ENCODE peak calls at places on chromosomes 4 and X, in five cellular contexts. One of them, this sample, is unnamed.
A peak's percentile ranks its signal among the peaks of the same experiment; 100 is the strongest.

GRCh38 chr4:35503435-35503834 is 740.9 kb downstream of the ARAP2 start:
- DNase-seq in PC-3: no peak
- DNase-seq in heart right ventricle: no peak
- DNase-seq in bronchial epithelial cell: no peak
- DNase-seq in left ventricle myocardium inferior: no peak
- DNase-seq in this sample: no peak

GRCh38 chr4:152605641-152606304 is 69.9 kb upstream of the FBXW7 start:
- DNase-seq in PC-3: no peak
- DNase-seq in heart right ventricle: peak; percentile 6
- DNase-seq in bronchial epithelial cell: peak; percentile 23
- DNase-seq in left ventricle myocardium inferior: no peak
- DNase-seq in this sample: peak; percentile 36

GRCh38 chr4:187603093-187603395 is 392.5 kb upstream of the ZFP42 start:
- DNase-seq in PC-3: no peak
- DNase-seq in heart right ventricle: no peak
- DNase-seq in bronchial epithelial cell: no peak
- DNase-seq in left ventricle myocardium inferior: no peak
- DNase-seq in this sample: peak; percentile 64

GRCh38 chr4:52546449-52546848 is 112.7 kb downstream of the USP46 start:
- DNase-seq in PC-3: no peak
- DNase-seq in heart right ventricle: no peak
- DNase-seq in bronchial epithelial cell: no peak
- DNase-seq in left ventricle myocardium inferior: no peak
- DNase-seq in this sample: no peak

GRCh38 chrX:39582091-39582490 is 515.7 kb downstream of the BCOR start:
- DNase-seq in PC-3: peak; percentile 38
- DNase-seq in heart right ventricle: no peak
- DNase-seq in bronchial epithelial cell: peak; percentile 42
- DNase-seq in left ventricle myocardium inferior: no peak
- DNase-seq in this sample: no peak

GRCh38 chr4:187602339-187603092 is 393.1 kb upstream of the ZFP42 start:
- DNase-seq in PC-3: peak; percentile 58
- DNase-seq in heart right ventricle: no peak
- DNase-seq in bronchial epithelial cell: peak; percentile 86
- DNase-seq in left ventricle myocardium inferior: no peak
- DNase-seq in this sample: peak; percentile 67

GRCh38 chr4:36285784-36286480 is 4.5 kb downstream of the DTHD1 start:
- DNase-seq in PC-3: peak; percentile 67
- DNase-seq in heart right ventricle: no peak
- DNase-seq in bronchial epithelial cell: peak; percentile 96
- DNase-seq in left ventricle myocardium inferior: no peak
- DNase-seq in this sample: no peak

GRCh38 chr4:98864560-98864959 is 64.4 kb downstream of the EIF4E start:
- DNase-seq in PC-3: peak; percentile 77
- DNase-seq in heart right ventricle: no peak
- DNase-seq in bronchial epithelial cell: peak; percentile 75
- DNase-seq in left ventricle myocardium inferior: no peak
- DNase-seq in this sample: no peak

GRCh38 chrX:145817299-145817665 is 347 bp upstream of the SLITRK2 start:
- DNase-seq in PC-3: no peak
- DNase-seq in heart right ventricle: no peak
- DNase-seq in bronchial epithelial cell: no peak
- DNase-seq in left ventricle myocardium inferior: no peak
- DNase-seq in this sample: no peak

GRCh38 chr4:121668368-121669162 is 28.2 kb downstream of the ANXA5 start:
- DNase-seq in PC-3: peak; percentile 59
- DNase-seq in heart right ventricle: no peak
- DNase-seq in bronchial epithelial cell: peak; percentile 22
- DNase-seq in left ventricle myocardium inferior: no peak
- DNase-seq in this sample: peak; percentile 94

GRCh38 chr4:148737071-148737470 is 294.9 kb upstream of the NR3C2 start:
- DNase-seq in PC-3: no peak
- DNase-seq in heart right ventricle: no peak
- DNase-seq in bronchial epithelial cell: no peak
- DNase-seq in left ventricle myocardium inferior: no peak
- DNase-seq in this sample: no peak

GRCh38 chr4:31239886-31240285 is 519.7 kb downstream of the PCDH7 start:
- DNase-seq in PC-3: no peak
- DNase-seq in heart right ventricle: no peak
- DNase-seq in bronchial epithelial cell: no peak
- DNase-seq in left ventricle myocardium inferior: no peak
- DNase-seq in this sample: no peak

GRCh38 chr4:24433515-24434192 is 150.7 kb downstream of the DHX15 start:
- DNase-seq in PC-3: no peak
- DNase-seq in heart right ventricle: no peak
- DNase-seq in bronchial epithelial cell: no peak
- DNase-seq in left ventricle myocardium inferior: peak; percentile 20
- DNase-seq in this sample: no peak

GRCh38 chr4:123941306-123941705 is 544.7 kb downstream of the SPRY1 start:
- DNase-seq in PC-3: no peak
- DNase-seq in heart right ventricle: no peak
- DNase-seq in bronchial epithelial cell: peak; percentile 1
- DNase-seq in left ventricle myocardium inferior: no peak
- DNase-seq in this sample: peak; percentile 11

GRCh38 chr4:121195649-121196048 is 31.5 kb upstream of the TNIP3 start:
- DNase-seq in PC-3: no peak
- DNase-seq in heart right ventricle: no peak
- DNase-seq in bronchial epithelial cell: no peak
- DNase-seq in left ventricle myocardium inferior: no peak
- DNase-seq in this sample: no peak

GRCh38 chr4:169765845-169766244 is 8.1 kb upstream of the HPF1 start:
- DNase-seq in PC-3: no peak
- DNase-seq in heart right ventricle: no peak
- DNase-seq in bronchial epithelial cell: peak; percentile 17
- DNase-seq in left ventricle myocardium inferior: no peak
- DNase-seq in this sample: peak; percentile 14

GRCh38 chr4:56410247-56410646 is 23.0 kb upstream of the AASDH start:
- DNase-seq in PC-3: peak; percentile 100
- DNase-seq in heart right ventricle: peak; percentile 86
- DNase-seq in bronchial epithelial cell: peak; percentile 99
- DNase-seq in left ventricle myocardium inferior: no peak
- DNase-seq in this sample: peak; percentile 97

GRCh38 chr4:151117371-151117962 is 18.0 kb downstream of the RPS3A start:
- DNase-seq in PC-3: peak; percentile 72
- DNase-seq in heart right ventricle: peak; percentile 68
- DNase-seq in bronchial epithelial cell: peak; percentile 56
- DNase-seq in left ventricle myocardium inferior: peak; percentile 30
- DNase-seq in this sample: peak; percentile 71

GRCh38 chr4:14701896-14702295 is 300.4 kb upstream of the CPEB2 start:
- DNase-seq in PC-3: no peak
- DNase-seq in heart right ventricle: no peak
- DNase-seq in bronchial epithelial cell: no peak
- DNase-seq in left ventricle myocardium inferior: no peak
- DNase-seq in this sample: no peak

GRCh38 chr4:36004231-36004851 is 240.0 kb downstream of the ARAP2 start:
- DNase-seq in PC-3: peak; percentile 45
- DNase-seq in heart right ventricle: no peak
- DNase-seq in bronchial epithelial cell: peak; percentile 30
- DNase-seq in left ventricle myocardium inferior: no peak
- DNase-seq in this sample: no peak

GRCh38 chrX:11655282-11655985 is 10.3 kb downstream of the ARHGAP6 start:
- DNase-seq in PC-3: no peak
- DNase-seq in heart right ventricle: no peak
- DNase-seq in bronchial epithelial cell: peak; percentile 10
- DNase-seq in left ventricle myocardium inferior: no peak
- DNase-seq in this sample: no peak

GRCh38 chr4:121370729-121371325 is 10.0 kb downstream of the QRFPR start:
- DNase-seq in PC-3: peak; percentile 59
- DNase-seq in heart right ventricle: peak; percentile 55
- DNase-seq in bronchial epithelial cell: peak; percentile 39
- DNase-seq in left ventricle myocardium inferior: peak; percentile 22
- DNase-seq in this sample: peak; percentile 61

GRCh38 chrX:10098235-10098819 is 58.4 kb upstream of the CLCN4 start:
- DNase-seq in PC-3: no peak
- DNase-seq in heart right ventricle: no peak
- DNase-seq in bronchial epithelial cell: no peak
- DNase-seq in left ventricle myocardium inferior: no peak
- DNase-seq in this sample: no peak

GRCh38 chr4:123299212-123299651 is 97.4 kb upstream of the SPRY1 start:
- DNase-seq in PC-3: peak; percentile 69
- DNase-seq in heart right ventricle: no peak
- DNase-seq in bronchial epithelial cell: peak; percentile 83
- DNase-seq in left ventricle myocardium inferior: no peak
- DNase-seq in this sample: peak; percentile 18

GRCh38 chr4:145731026-145731425 is 51.1 kb downstream of the C4orf51 start:
- DNase-seq in PC-3: peak; percentile 19
- DNase-seq in heart right ventricle: peak; percentile 7
- DNase-seq in bronchial epithelial cell: no peak
- DNase-seq in left ventricle myocardium inferior: no peak
- DNase-seq in this sample: no peak

GRCh38 chr4:8610858-8611610 is 18.5 kb downstream of the CPZ start:
- DNase-seq in PC-3: peak; percentile 6
- DNase-seq in heart right ventricle: peak; percentile 42
- DNase-seq in bronchial epithelial cell: no peak
- DNase-seq in left ventricle myocardium inferior: peak; percentile 52
- DNase-seq in this sample: no peak

GRCh38 chr4:30920043-30920442 is 199.9 kb downstream of the PCDH7 start:
- DNase-seq in PC-3: no peak
- DNase-seq in heart right ventricle: no peak
- DNase-seq in bronchial epithelial cell: no peak
- DNase-seq in left ventricle myocardium inferior: no peak
- DNase-seq in this sample: no peak

GRCh38 chr4:10144971-10145370 is 28.4 kb upstream of the WDR1 start:
- DNase-seq in PC-3: no peak
- DNase-seq in heart right ventricle: no peak
- DNase-seq in bronchial epithelial cell: no peak
- DNase-seq in left ventricle myocardium inferior: no peak
- DNase-seq in this sample: no peak

GRCh38 chr4:186898367-186898766 is 174.7 kb upstream of the FAT1 start:
- DNase-seq in PC-3: no peak
- DNase-seq in heart right ventricle: no peak
- DNase-seq in bronchial epithelial cell: no peak
- DNase-seq in left ventricle myocardium inferior: no peak
- DNase-seq in this sample: no peak

GRCh38 chrX:126655061-126655460 is 102.4 kb upstream of the DCAF12L1 start:
- DNase-seq in PC-3: peak; percentile 51
- DNase-seq in heart right ventricle: no peak
- DNase-seq in bronchial epithelial cell: peak; percentile 9
- DNase-seq in left ventricle myocardium inferior: no peak
- DNase-seq in this sample: no peak

GRCh38 chr4:98394134-98394533 is 132.9 kb downstream of the RAP1GDS1 start:
- DNase-seq in PC-3: no peak
- DNase-seq in heart right ventricle: no peak
- DNase-seq in bronchial epithelial cell: peak; percentile 20
- DNase-seq in left ventricle myocardium inferior: no peak
- DNase-seq in this sample: no peak

GRCh38 chrX:50049228-50049627 is 126.8 kb downstream of the CLCN5 start:
- DNase-seq in PC-3: no peak
- DNase-seq in heart right ventricle: no peak
- DNase-seq in bronchial epithelial cell: peak; percentile 59
- DNase-seq in left ventricle myocardium inferior: no peak
- DNase-seq in this sample: no peak

GRCh38 chrX:12002876-12003275 is 135.4 kb upstream of the FRMPD4 start:
- DNase-seq in PC-3: peak; percentile 44
- DNase-seq in heart right ventricle: no peak
- DNase-seq in bronchial epithelial cell: peak; percentile 66
- DNase-seq in left ventricle myocardium inferior: no peak
- DNase-seq in this sample: no peak

GRCh38 chr4:98935633-98936032 is 6.7 kb upstream of the EIF4E start:
- DNase-seq in PC-3: no peak
- DNase-seq in heart right ventricle: no peak
- DNase-seq in bronchial epithelial cell: no peak
- DNase-seq in left ventricle myocardium inferior: no peak
- DNase-seq in this sample: no peak

GRCh38 chrX:117996918-117997480 is 119.6 kb downstream of the KLHL13 start:
- DNase-seq in PC-3: peak; percentile 65
- DNase-seq in heart right ventricle: no peak
- DNase-seq in bronchial epithelial cell: peak; percentile 83
- DNase-seq in left ventricle myocardium inferior: no peak
- DNase-seq in this sample: no peak
- TF ChIP-seq CTCF in PC-3: peak; percentile 80
- TF ChIP-seq CTCF in heart right ventricle: peak; percentile 37
- TF ChIP-seq CTCF in bronchial epithelial cell: peak; percentile 44
- TF ChIP-seq CTCF in left ventricle myocardium inferior: peak; percentile 46
- TF ChIP-seq CTCF in this sample: peak; percentile 40

DNA sequence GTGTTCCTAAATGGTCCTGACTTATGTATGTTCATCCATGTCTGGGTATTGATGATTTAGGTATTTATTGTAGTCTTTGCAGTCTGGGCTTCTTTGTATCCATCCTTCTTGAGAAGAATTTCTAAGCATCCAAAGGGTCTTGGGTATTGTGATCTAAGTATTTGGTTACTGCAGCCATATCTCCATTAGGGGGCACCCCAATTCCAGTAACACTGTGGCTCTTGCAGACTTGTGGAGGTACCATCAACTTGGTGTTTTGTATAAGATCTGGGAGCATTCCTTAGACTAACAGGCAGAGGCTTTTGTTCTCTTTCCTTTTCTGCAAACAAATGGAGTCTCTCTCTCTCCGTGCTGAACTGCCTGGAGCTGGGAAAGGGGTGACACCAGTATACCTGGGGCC is 113.7 kb upstream of the NEXMIF start:
- DNase-seq in PC-3: peak; percentile 46
- DNase-seq in heart right ventricle: no peak
- DNase-seq in bronchial epithelial cell: peak; percentile 7
- DNase-seq in left ventricle myocardium inferior: no peak
- DNase-seq in this sample: peak; percentile 1
- H3K27me3 ChIP-seq in PC-3: no peaks in the 10 kb centered on the region
- H3K27me3 ChIP-seq in heart right ventricle: no peaks in the 10 kb centered on the region
- H3K27me3 ChIP-seq in bronchial epithelial cell: no peaks in the 10 kb centered on the region
- H3K27me3 ChIP-seq in left ventricle myocardium inferior: no peaks in the 10 kb centered on the region
- H3K27me3 ChIP-seq in this sample: no peaks in the 10 kb centered on the region

GRCh38 chr4:107757860-107758476 is 37.9 kb upstream of the PAPSS1 start:
- DNase-seq in PC-3: peak; percentile 61
- DNase-seq in heart right ventricle: no peak
- DNase-seq in bronchial epithelial cell: peak; percentile 55
- DNase-seq in left ventricle myocardium inferior: no peak
- DNase-seq in this sample: no peak
- TF ChIP-seq CTCF in PC-3: peak; percentile 64
- TF ChIP-seq CTCF in heart right ventricle: peak; percentile 74
- TF ChIP-seq CTCF in bronchial epithelial cell: peak; percentile 13
- TF ChIP-seq CTCF in left ventricle myocardium inferior: peak; percentile 71
- TF ChIP-seq CTCF in this sample: no peak

DNA sequence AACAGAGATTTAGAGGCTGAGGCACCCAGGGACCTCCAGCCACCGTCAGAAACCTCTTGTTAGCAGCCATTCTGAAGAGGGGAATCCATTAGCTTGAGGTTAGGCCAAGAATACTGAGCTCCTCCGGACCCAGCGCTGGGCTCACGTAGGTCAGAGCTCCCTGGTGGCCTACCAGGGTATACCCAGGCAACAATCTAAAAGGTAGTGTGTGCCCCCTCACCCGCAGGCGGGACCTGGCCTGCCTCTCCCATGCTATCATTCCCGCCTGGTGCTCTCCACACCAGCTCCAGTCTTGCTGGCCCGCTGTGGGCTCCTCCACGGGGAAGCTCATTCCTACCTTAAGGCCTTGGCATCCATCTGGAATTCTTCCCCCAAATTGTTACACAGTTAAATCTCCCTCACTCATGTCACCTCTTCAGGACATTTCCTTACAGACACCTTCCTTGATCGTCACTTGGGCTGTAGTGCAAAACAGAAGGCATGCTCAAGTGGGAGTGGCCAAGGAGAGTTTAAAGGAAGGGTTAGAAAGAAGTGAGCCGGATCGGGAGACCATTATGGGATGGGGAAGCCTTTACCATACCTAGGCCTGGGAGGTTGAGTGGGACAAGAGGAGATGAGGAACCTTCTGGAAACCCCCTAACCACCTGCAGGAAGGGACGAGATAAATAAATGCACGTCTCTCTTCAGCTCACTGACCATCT is 102.5 kb downstream of the UCHL1 start:
- DNase-seq in PC-3: no peak
- DNase-seq in heart right ventricle: no peak
- DNase-seq in bronchial epithelial cell: no peak
- DNase-seq in left ventricle myocardium inferior: no peak
- DNase-seq in this sample: no peak
- H3K27me3 ChIP-seq in PC-3: no peaks in the 10 kb centered on the region
- H3K27me3 ChIP-seq in heart right ventricle: no peaks in the 10 kb centered on the region
- H3K27me3 ChIP-seq in bronchial epithelial cell: peaks cover 3% of the 10 kb centered on the region
- H3K27me3 ChIP-seq in left ventricle myocardium inferior: no peaks in the 10 kb centered on the region
- H3K27me3 ChIP-seq in this sample: peaks cover 32% of the 10 kb centered on the region

This sample was measured in brain microvascular endothelial cell.